ENCODE peak calls at places on chromosome 9, in six cellular contexts. D is tibial nerve, X is pancreas, W is A549, C is Peyer's patch, N is osteoblast. T is an unnamed sample.
A peak's percentile ranks its signal among the peaks of the same experiment; 100 is the strongest.

GRCh38 chr9:134994926-134995791 is 77.4 kb upstream of the FCN1 start:
- DNase-seq in X (no peak), D (no peak), W (no peak), N (peak; percentile 68), C (no peak), T (no peak)

GRCh38 chr9:135692410-135692809 is 6.9 kb downstream of the SOHLH1 start:
- DNase-seq in X (no peak), N (peak; percentile 98), W (no peak), D (no peak), C (no peak), T (no peak)

GRCh38 chr9:121667214-121667613 is 15.8 kb downstream of the DAB2IP start:
- DNase-seq in D (no peak), X (peak; percentile 44), N (no peak), W (no peak), C (no peak), T (no peak)

GRCh38 chr9:121133104-121133816 is 58.5 kb downstream of the CNTRL start:
- DNase-seq in W (peak; percentile 4), N (no peak), D (no peak), C (peak; percentile 85), X (peak; percentile 70), T (no peak)

GRCh38 chr9:69471433-69471832 is 146.4 kb downstream of the ENTREP1 start:
- DNase-seq in D (no peak), W (peak; percentile 11), N (no peak), C (no peak), X (no peak), T (peak; percentile 21)

GRCh38 chr9:105425817-105426433 is 21.9 kb upstream of the FSD1L start:
- DNase-seq in C (no peak), N (peak; percentile 90), W (peak; percentile 21), X (no peak), D (no peak), T (peak; percentile 56)

GRCh38 chr9:6239048-6239461 is 23.4 kb downstream of the IL33 start:
- DNase-seq in X (no peak), D (no peak), N (no peak), C (no peak), W (no peak), T (no peak)

GRCh38 chr9:94919376-94920098 is 193.0 kb downstream of the AOPEP start:
- DNase-seq in W (peak; percentile 97), C (no peak), D (no peak), N (no peak), X (no peak), T (peak; percentile 68)

GRCh38 chr9:88976186-88976887 is 14.9 kb upstream of the S1PR3 start:
- DNase-seq in C (no peak), N (no peak), D (no peak), W (no peak), X (no peak), T (no peak)

GRCh38 chr9:81635526-81636279 is 53.6 kb downstream of the TLE1 start:
- DNase-seq in W (no peak), X (no peak), N (no peak), D (no peak), C (no peak), T (no peak)

GRCh38 chr9:132670359-132670815 is at the start of gene GTF3C4:
- DNase-seq in D (peak; percentile 76), C (peak; percentile 88), N (peak; percentile 96), X (peak; percentile 83), W (peak; percentile 80), T (peak; percentile 83)

GRCh38 chr9:447230-448025 is 232.8 kb downstream of the DOCK8 start:
- DNase-seq in C (no peak), W (peak; percentile 75), X (no peak), N (no peak), D (no peak), T (no peak)

GRCh38 chr9:92648447-92649406 is 21.2 kb downstream of the IPPK start:
- DNase-seq in X (no peak), N (no peak), C (no peak), D (no peak), W (no peak), T (no peak)

GRCh38 chr9:93171261-93171660 is 12.7 kb upstream of the WNK2 start:
- DNase-seq in D (no peak), C (no peak), X (no peak), N (peak; percentile 71), W (no peak), T (no peak)

GRCh38 chr9:110153431-110153830 is 54.5 kb downstream of the C9orf152 start:
- DNase-seq in N (no peak), D (no peak), X (no peak), W (no peak), C (no peak), T (peak; percentile 42)
- H3K4me1 ChIP-seq in N (peaks cover 51% of the 10 kb centered on the region), D (no peaks in the 10 kb centered on the region), X (no peaks in the 10 kb centered on the region), W (no peaks in the 10 kb centered on the region), C (peaks cover 20% of the 10 kb centered on the region), T (peaks cover 7% of the 10 kb centered on the region)

DNA sequence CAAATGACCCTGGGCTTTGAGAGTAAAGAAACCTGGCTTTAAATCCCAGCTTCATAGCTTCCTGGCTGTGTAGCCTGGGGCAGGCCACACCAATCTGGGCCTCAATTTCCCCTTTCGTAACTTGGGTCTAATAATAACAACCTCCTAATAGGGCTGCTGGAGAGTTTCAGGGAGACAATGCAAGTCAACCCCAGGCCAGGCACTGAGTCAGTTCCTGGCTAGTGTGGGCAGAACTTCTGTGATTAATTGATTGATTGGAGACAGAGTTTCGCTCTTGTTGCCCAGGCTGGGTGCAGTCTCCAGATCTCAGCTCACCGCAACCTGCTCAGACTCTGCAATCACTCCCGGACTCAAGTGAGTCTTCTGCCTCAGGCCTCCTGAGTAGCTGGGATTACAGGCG is 3.4 kb upstream of the SH2D3C start:
- DNase-seq in C (no peak), W (no peak), N (no peak), D (no peak), X (no peak), T (no peak)
- TF ChIP-seq CTCF in C (no peak), W (no peak), N (no peak), D (no peak), X (no peak), T (no peak)

GRCh38 chr9:77980622-77981021 is 51.0 kb downstream of the GNAQ start:
- DNase-seq in N (no peak), X (no peak), W (no peak), C (no peak), D (no peak), T (no peak)

GRCh38 chr9:77975023-77975422 is 56.6 kb downstream of the GNAQ start:
- DNase-seq in N (no peak), X (no peak), C (no peak), W (no peak), D (no peak), T (no peak)

GRCh38 chr9:77974414-77974813 is 57.2 kb downstream of the GNAQ start:
- DNase-seq in W (no peak), D (no peak), C (no peak), X (no peak), N (no peak), T (no peak)

GRCh38 chr9:77978086-77978781 is 53.4 kb downstream of the GNAQ start:
- DNase-seq in X (no peak), C (no peak), D (no peak), W (no peak), N (no peak), T (no peak)

GRCh38 chr9:77977210-77977611 is 54.4 kb downstream of the GNAQ start:
- DNase-seq in N (no peak), W (peak; percentile 71), C (no peak), D (peak; percentile 54), X (peak; percentile 69), T (peak; percentile 51)
- H3K4me1 ChIP-seq in N (peaks cover 39% of the 10 kb centered on the region), W (peaks cover 47% of the 10 kb centered on the region), C (peaks cover 6% of the 10 kb centered on the region), D (no peaks in the 10 kb centered on the region), X (peaks cover 31% of the 10 kb centered on the region), T (peaks cover 28% of the 10 kb centered on the region)

DNA sequence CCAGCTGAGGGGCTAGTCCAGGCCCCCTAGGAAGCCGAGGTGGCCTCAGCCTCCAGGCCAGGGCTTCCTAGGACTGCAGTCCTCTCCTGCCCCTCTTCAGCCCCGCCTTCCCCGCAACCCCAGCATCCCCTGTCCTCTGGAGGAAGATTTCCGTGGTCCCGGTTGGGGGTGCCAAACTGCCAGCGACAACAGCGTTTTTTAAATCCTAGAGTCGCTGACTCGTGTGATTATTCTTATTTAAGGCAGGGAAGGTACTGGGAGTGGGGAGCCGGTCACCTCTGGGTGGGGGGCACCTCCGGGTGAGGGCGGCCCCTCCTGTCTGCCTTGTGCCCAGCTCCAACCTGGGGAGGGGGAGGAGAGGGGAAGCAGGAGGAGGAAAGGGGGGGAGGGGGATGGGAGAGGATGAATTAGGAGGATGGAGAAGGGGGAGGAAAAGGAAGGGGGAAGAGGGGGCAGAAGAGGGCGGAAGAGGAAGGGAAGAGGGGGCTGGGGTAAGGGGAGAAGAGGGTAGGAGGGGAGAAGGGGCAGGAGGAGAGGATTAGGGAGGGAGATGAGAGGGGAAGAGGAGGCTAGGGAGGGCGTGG is 173.1 kb upstream of the IER5L start:
- DNase-seq in D (no peak), C (no peak), X (no peak), W (no peak), N (peak; percentile 87), T (peak; percentile 49)
- TF ChIP-seq CTCF in D (no peak), C (no peak), X (no peak), W (no peak), N (no peak), T (no peak)

DNA sequence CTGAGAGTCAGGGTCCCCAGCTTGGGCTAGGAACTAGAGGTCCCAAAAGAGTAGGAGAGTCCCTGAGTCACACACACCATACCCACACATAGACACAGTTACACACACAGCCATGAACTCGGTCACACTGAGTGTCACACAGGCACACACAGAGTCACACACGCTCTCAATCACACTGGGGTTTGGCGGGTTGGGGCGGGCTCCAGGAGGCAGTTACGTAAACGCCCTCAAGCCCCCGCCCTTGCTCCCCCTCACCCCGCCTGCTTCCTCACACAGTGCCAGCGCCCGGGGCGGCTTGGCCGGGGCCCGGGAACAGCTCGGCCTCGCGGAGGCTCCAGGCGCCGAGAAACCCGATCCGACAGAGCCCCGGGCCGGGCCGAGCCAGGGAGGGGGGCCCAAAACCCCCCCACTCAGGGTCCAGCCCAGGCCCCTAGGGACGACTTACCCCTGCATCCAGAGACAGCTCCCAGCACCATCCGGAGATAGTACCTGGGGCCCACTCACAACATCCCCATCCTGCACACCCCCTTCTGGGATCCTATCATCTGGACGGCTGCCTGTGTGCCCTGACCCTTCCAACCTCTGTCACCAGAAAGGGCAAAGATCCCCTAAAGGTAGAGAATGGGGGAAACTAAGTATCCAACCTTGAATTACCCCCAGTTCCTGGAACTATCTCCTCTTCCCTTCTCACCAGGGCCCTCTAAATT is 3.5 kb upstream of the CNTFR start:
- DNase-seq in X (no peak), N (peak; percentile 84), D (peak; percentile 48), W (no peak), C (no peak), T (no peak)
- H3K4me1 ChIP-seq in X (peaks cover 3% of the 10 kb centered on the region), N (no peaks in the 10 kb centered on the region), D (no peaks in the 10 kb centered on the region), W (peaks cover 7% of the 10 kb centered on the region), C (peaks cover 14% of the 10 kb centered on the region), T (peaks cover 4% of the 10 kb centered on the region)

T was measured in cardiac muscle cell.